ENCODE peak calls at places on chromosomes 13 and 19, in five cellular contexts. W is K562, P is H1, T is HepG2, N is GM12878. U is an unnamed sample.

GRCh38 chr19:3725640-3726310 is 17.6 kb downstream of the TJP3 start:
- DNase-seq in N (no peak), P (peak; percentile 61), T (no peak), W (peak; percentile 8), U (peak; percentile 73)

GRCh38 chr19:34475026-34475974 is 6.3 kb upstream of the WTIP start:
- DNase-seq in T (no peak), N (no peak), P (no peak), W (no peak), U (no peak)

GRCh38 chr19:40567750-40568494 is 8.8 kb upstream of the SHKBP1 start:
- DNase-seq in W (no peak), P (no peak), T (no peak), N (no peak), U (no peak)

GRCh38 chr13:92224052-92224821 is 825.8 kb downstream of the GPC5 start:
- DNase-seq in P (no peak), W (no peak), N (no peak), T (no peak), U (no peak)

GRCh38 chr19:16946951-16947940 is 58.4 kb downstream of the F2RL3 start:
- DNase-seq in T (no peak), N (no peak), W (no peak), P (no peak), U (no peak)

GRCh38 chr19:12656899-12657571 is 9.5 kb downstream of the MAN2B1 start:
- DNase-seq in P (peak; percentile 91), T (no peak), W (peak; percentile 85), N (no peak), U (no peak)

GRCh38 chr19:1811942-1812425 is at the start of gene ATP8B3:
- DNase-seq in W (peak; percentile 98), P (no peak), T (no peak), N (no peak), U (no peak)

GRCh38 chr13:65553328-65553727 is 1676.8 kb downstream of the PCDH9 start:
- DNase-seq in W (no peak), N (no peak), T (no peak), P (no peak), U (no peak)

GRCh38 chr13:33079960-33080359 is 63.7 kb downstream of the KL start:
- DNase-seq in T (no peak), W (no peak), N (no peak), P (no peak), U (no peak)

GRCh38 chr19:11291991-11292390 is 4.0 kb upstream of the TSPAN16 start:
- DNase-seq in T (no peak), N (no peak), W (no peak), P (no peak), U (no peak)

GRCh38 chr13:77751513-77752456 is 54.3 kb downstream of the SLAIN1 start:
- DNase-seq in W (peak; percentile 22), T (peak; percentile 41), P (no peak), N (peak; percentile 34), U (peak; percentile 6)

GRCh38 chr19:23070353-23070781 is 46.5 kb upstream of the ZNF730 start:
- DNase-seq in N (no peak), P (peak; percentile 51), T (no peak), W (peak; percentile 27), U (no peak)

GRCh38 chr19:40803857-40804782 is 5.1 kb downstream of the EGLN2 start:
- DNase-seq in N (peak; percentile 57), P (no peak), T (peak; percentile 52), W (no peak), U (no peak)

GRCh38 chr13:33057019-33057785 is 41.0 kb downstream of the KL start:
- DNase-seq in T (peak; percentile 29), N (no peak), P (no peak), W (no peak), U (no peak)

GRCh38 chr13:38662362-38662761 is 24.5 kb upstream of the FREM2 start:
- DNase-seq in T (no peak), W (no peak), N (no peak), P (no peak), U (no peak)

GRCh38 chr13:112777637-112778406 is 88.0 kb downstream of the ATP11A start:
- DNase-seq in W (no peak), P (no peak), T (no peak), N (no peak), U (no peak)

GRCh38 chr19:28706693-28707092 is 506.3 kb downstream of the UQCRFS1 start:
- DNase-seq in T (no peak), N (no peak), W (no peak), P (no peak), U (no peak)

GRCh38 chr13:105336706-105337582 is 1198.5 kb downstream of the EFNB2 start:
- DNase-seq in P (no peak), N (no peak), W (no peak), T (no peak), U (no peak)

GRCh38 chr13:92590503-92590908 is 636.1 kb upstream of the GPC6 start:
- DNase-seq in N (no peak), P (no peak), W (no peak), T (no peak), U (no peak)

GRCh38 chr19:46890423-46891170 is 29.8 kb downstream of the ARHGAP35 start:
- DNase-seq in T (peak; percentile 99), N (no peak), W (no peak), P (no peak), U (no peak)

GRCh38 chr13:76822691-76823267 is 63.4 kb downstream of the KCTD12 start:
- DNase-seq in W (no peak), N (no peak), P (no peak), T (no peak), U (no peak)

GRCh38 chr13:99062593-99062992 is 84.7 kb upstream of the DOCK9 start:
- DNase-seq in W (no peak), T (no peak), N (no peak), P (no peak), U (no peak)

GRCh38 chr19:2615782-2616181 is 86.7 kb downstream of the GNG7 start:
- DNase-seq in P (no peak), N (no peak), W (no peak), T (no peak), U (no peak)

GRCh38 chr13:109246001-109246400 is 540.4 kb downstream of the IRS2 start:
- DNase-seq in T (no peak), W (no peak), P (no peak), N (no peak), U (no peak)

GRCh38 chr13:83881917-83882625 is at the start of gene SLITRK1:
- DNase-seq in W (no peak), T (no peak), P (peak; percentile 53), N (peak; percentile 9), U (no peak)

GRCh38 chr13:83880275-83881027 is 1.8 kb downstream of the SLITRK1 start:
- DNase-seq in W (no peak), P (no peak), N (no peak), T (no peak), U (no peak)

GRCh38 chr13:83879431-83880171 is 2.7 kb downstream of the SLITRK1 start:
- DNase-seq in T (no peak), W (no peak), P (no peak), N (no peak), U (no peak)

GRCh38 chr13:83882626-83882959 is 319 bp upstream of the SLITRK1 start:
- DNase-seq in P (no peak), N (no peak), T (no peak), W (no peak), U (no peak)

GRCh38 chr13:83881031-83881727 is 1.1 kb downstream of the SLITRK1 start:
- DNase-seq in T (no peak), N (no peak), W (no peak), P (no peak), U (no peak)
- H3K4me3 ChIP-seq in T (no peak overlapping the region), N (no peak overlapping the region), W (no peak overlapping the region), P (peak overlapping the region; percentile 73), U (no peak overlapping the region)

DNA sequence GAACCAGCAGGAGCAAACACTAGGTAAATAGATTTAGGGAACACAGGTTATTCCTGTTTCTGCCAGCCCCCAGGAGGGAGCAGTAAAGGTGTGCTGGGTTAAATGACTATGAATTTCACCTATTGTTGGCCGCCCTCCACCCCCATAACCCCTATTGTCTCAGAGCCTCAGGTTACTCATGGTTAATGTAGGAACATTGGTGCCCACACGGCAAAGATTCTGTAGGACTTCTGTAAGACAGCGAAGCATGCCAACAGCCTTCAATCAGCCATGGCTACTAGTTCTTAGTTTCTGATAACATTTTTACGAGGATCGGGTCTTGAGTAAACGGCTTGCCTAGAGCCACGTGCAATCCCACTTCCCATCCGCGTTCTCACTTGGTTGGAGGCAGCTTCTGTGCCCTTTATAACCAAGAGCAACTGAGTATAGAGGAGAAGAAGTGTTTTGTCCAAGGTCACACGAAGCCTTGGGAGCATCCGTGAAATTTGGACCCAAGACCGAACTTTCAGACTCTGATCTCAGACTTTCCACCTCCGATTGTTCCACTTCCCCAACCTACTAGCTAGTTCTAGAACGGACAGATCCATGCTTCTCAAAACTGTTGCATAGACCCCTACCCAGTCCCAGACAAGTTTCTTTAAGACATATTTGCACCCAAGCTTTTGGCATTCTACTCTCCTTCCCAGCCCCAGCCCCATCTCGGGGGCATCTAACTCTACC is 5.1 kb upstream of the CACNG8 start:
- DNase-seq in P (no peak), T (no peak), W (no peak), N (no peak), U (no peak)
- TF ChIP-seq ATF3 in P (no peak), T (no peak), W (no peak), N (no peak), U (no peak)

GRCh38 chr13:50493683-50494082 is 349.8 kb downstream of the DLEU7 start:
- DNase-seq in T (no peak), N (no peak), P (no peak), W (no peak), U (no peak)
- H3K9ac ChIP-seq in T (no peak overlapping the region), N (no peak overlapping the region), P (no peak overlapping the region), W (no peak overlapping the region), U (no peak overlapping the region)

GRCh38 chr19:42048992-42049391 is 21.0 kb downstream of the GRIK5 start:
- DNase-seq in P (no peak), N (no peak), T (no peak), W (no peak), U (no peak)
- H3K4me3 ChIP-seq in P (no peak overlapping the region), N (no peak overlapping the region), T (peak overlapping the region; percentile 30), W (peak overlapping the region; percentile 10), U (no peak overlapping the region)

GRCh38 chr19:18419699-18420460 is 682 bp downstream of the SSBP4 start:
- DNase-seq in N (no peak), P (no peak), W (peak; percentile 54), T (peak; percentile 55), U (no peak)
- TF ChIP-seq ATF3 in N (no peak), P (no peak), W (no peak), T (no peak), U (no peak)

DNA sequence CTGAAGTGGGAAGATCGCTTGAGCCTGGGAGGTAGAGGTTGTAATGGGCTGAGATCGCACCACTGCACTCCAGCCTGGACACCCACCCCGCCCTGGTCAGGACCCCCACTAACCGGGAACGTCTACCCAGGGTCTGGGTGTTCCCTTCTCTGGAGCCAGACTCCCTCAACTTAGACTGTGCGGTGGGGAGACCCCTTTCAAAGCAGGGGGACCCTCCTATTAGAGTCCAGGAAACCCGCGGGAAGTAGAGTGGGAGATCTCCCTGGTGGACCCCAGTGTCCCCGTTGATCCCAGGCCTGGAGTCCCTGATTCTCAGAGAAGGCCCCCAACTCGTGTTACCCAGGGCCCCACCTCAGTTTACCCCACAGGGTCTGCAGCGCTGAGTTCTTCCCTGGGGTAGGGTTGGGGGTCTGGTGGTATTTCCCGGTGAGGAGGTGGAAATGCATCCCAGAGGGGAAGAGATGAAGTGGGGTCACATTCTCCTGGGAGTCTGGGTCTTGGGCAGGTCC is 6.1 kb upstream of the ARRDC2 start:
- DNase-seq in P (no peak), W (no peak), N (no peak), T (no peak), U (no peak)
- H3K9ac ChIP-seq in P (no peak overlapping the region), W (peak overlapping the region; percentile 93), N (peak overlapping the region; percentile 57), T (peak overlapping the region; percentile 59), U (peak overlapping the region; percentile 86)

U was measured in HCT116.